ENCODE peak calls at places on chromosomes 7 and 10, in five cellular contexts. E, R, A, H and O are unnamed samples.

GRCh38 chr10:76738991-76739390 is 898.6 kb downstream of the KCNMA1 start:
- DNase-seq in A (no peak), E (no peak), R (no peak), H (no peak), O (no peak)

GRCh38 chr10:3468919-3469638 is 296.5 kb upstream of the PITRM1 start:
- DNase-seq in A (no peak), E (no peak), R (no peak), H (peak), O (no peak)

GRCh38 chr10:89342219-89342966 is 14.6 kb downstream of the IFIT3 start:
- DNase-seq in A (no peak), H (no peak), R (no peak), E (peak), O (no peak)

GRCh38 chr10:80197972-80198591 is 7.3 kb downstream of the ANXA11 start:
- DNase-seq in A (peak), H (no peak), E (no peak), R (no peak), O (no peak)

GRCh38 chr10:124903119-124903518 is 38.8 kb upstream of the ZRANB1 start:
- DNase-seq in R (no peak), A (no peak), H (no peak), E (no peak), O (no peak)

GRCh38 chr7:17101207-17101696 is 197.2 kb upstream of the AHR start:
- DNase-seq in E (no peak), H (no peak), R (no peak), A (no peak), O (no peak)

GRCh38 chr10:103792547-103792946 is 62.8 kb downstream of the SH3PXD2A start:
- DNase-seq in H (no peak), E (no peak), A (no peak), R (no peak), O (no peak)

GRCh38 chr7:68722044-68722443 is 876.2 kb upstream of the AUTS2 start:
- DNase-seq in R (no peak), E (no peak), H (no peak), A (no peak), O (no peak)

GRCh38 chr10:44860811-44861751 is 50.1 kb upstream of the TMEM72 start:
- DNase-seq in A (peak), R (no peak), E (no peak), H (no peak), O (no peak)

GRCh38 chr7:69738396-69738889 is 140.2 kb downstream of the AUTS2 start:
- DNase-seq in A (no peak), R (no peak), H (peak), E (no peak), O (peak)

GRCh38 chr10:97399843-97400545 is 1.1 kb downstream of the RRP12 start:
- DNase-seq in H (no peak), R (no peak), A (no peak), E (peak), O (no peak)

GRCh38 chr7:138917771-138918170 is 63.4 kb downstream of the KIAA1549 start:
- DNase-seq in R (no peak), H (no peak), A (no peak), E (peak), O (no peak)

GRCh38 chr7:151206914-151207313 is 3.4 kb downstream of the H2BK1 start:
- DNase-seq in R (no peak), A (no peak), E (no peak), H (no peak), O (no peak)

GRCh38 chr7:1520574-1521234 is 9.8 kb upstream of the MAFK start:
- DNase-seq in E (no peak), H (no peak), A (no peak), R (no peak), O (no peak)
- TF ChIP-seq CTCF in E (no peak), H (no peak), A (no peak), R (no peak), O (no peak)

GRCh38 chr10:68829494-68829893 is 2.2 kb downstream of the STOX1 start:
- DNase-seq in A (no peak), R (no peak), E (no peak), H (no peak), O (no peak)

GRCh38 chr10:68832596-68832995 is 5.3 kb downstream of the STOX1 start:
- DNase-seq in R (no peak), E (no peak), A (no peak), H (no peak), O (no peak)

GRCh38 chr10:68829952-68830351 is 2.6 kb downstream of the STOX1 start:
- DNase-seq in A (no peak), R (no peak), E (no peak), H (no peak), O (no peak)

GRCh38 chr10:68828833-68829232 is 1.5 kb downstream of the STOX1 start:
- DNase-seq in E (no peak), A (no peak), H (no peak), R (no peak), O (no peak)

DNA sequence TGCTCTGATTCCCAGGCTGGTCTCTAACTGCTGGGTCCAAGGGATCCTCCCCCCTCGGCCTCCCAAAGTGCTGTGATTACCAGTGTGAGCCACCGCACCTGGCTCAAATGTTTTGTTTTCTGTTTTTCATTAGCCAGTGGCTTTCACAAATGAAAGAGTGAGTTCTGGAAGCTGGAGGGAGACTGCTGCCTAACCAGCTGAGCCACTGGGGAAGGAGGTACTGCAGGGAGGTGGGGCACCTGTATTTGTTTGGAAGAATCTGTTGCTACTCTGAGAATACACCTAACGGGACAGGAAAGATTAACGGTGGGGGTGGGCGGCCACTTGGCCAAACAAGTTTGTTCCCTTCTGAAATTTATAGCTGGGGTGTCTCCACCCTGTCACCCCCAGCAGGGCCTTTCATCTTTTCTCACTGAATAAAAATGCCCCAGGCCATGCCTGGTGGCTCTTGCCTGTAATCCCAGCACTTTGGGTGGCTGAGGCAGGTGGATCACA is 4.7 kb downstream of the STOX1 start:
- DNase-seq in H (no peak), E (no peak), A (no peak), R (no peak), O (no peak)
- TF ChIP-seq CTCF in H (no peak), E (no peak), A (no peak), R (no peak), O (no peak)

GRCh38 chr7:44749992-44750391 is 1.3 kb downstream of the ZMIZ2 start:
- DNase-seq in E (no peak), H (no peak), A (no peak), R (no peak), O (no peak)

GRCh38 chr7:44748948-44749731 is 493 bp downstream of the ZMIZ2 start:
- DNase-seq in A (no peak), E (no peak), H (peak), R (no peak), O (peak)

GRCh38 chr7:44750921-44751571 is 2.4 kb downstream of the ZMIZ2 start:
- DNase-seq in R (no peak), H (peak), E (no peak), A (no peak), O (peak)

GRCh38 chr7:44750424-44750823 is 1.8 kb downstream of the ZMIZ2 start:
- DNase-seq in A (no peak), H (no peak), R (no peak), E (no peak), O (no peak)

GRCh38 chr7:44748042-44748947 is at the start of gene ZMIZ2:
- DNase-seq in E (peak), A (no peak), H (peak), R (peak), O (peak)
- TF ChIP-seq CTCF in E (no peak), A (no peak), H (no peak), R (peak), O (no peak)

GRCh38 chr7:1466524-1467271 is 7.4 kb upstream of the MICALL2 start:
- DNase-seq in A (no peak), R (peak), E (no peak), H (no peak), O (no peak)
- TF ChIP-seq CTCF in A (no peak), R (no peak), E (no peak), H (no peak), O (no peak)

GRCh38 chr10:114552050-114552449 is 106.0 kb downstream of the ABLIM1 start:
- DNase-seq in A (no peak), H (no peak), E (no peak), R (no peak), O (no peak)

GRCh38 chr10:114551310-114551972 is 106.6 kb downstream of the ABLIM1 start:
- DNase-seq in H (no peak), E (no peak), A (no peak), R (no peak), O (no peak)

GRCh38 chr10:114547466-114547865 is 110.6 kb downstream of the ABLIM1 start:
- DNase-seq in A (no peak), R (no peak), E (no peak), H (no peak), O (no peak)

GRCh38 chr10:114548662-114549061 is 109.4 kb downstream of the ABLIM1 start:
- DNase-seq in A (no peak), E (no peak), R (no peak), H (no peak), O (no peak)

DNA sequence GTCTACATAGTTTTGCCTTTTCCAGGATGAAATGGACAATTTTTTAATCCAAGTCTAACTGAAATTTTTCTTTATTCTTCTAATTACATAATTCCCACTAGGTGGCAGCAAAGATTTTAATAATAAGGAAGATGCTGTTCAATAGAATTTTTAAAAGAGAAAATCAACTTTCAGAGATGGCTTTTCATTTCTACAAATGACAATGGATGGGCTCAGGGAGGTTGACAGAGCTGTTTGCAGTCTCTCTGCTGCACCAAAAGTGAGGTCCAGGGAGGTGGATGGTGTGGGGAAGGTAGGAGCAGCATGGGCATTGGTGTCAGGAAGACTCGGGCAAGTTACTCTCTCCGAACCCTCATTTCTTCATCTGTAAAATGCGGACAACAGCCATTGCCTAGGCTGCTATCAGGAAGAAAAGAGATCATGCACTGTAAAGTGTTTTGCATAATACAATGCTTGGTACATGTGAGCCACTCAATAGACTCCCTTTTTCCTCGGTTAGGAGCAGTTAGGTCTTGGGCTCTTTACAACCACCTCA is 107.3 kb downstream of the ABLIM1 start:
- DNase-seq in R (no peak), H (no peak), A (no peak), E (no peak), O (no peak)
- TF ChIP-seq CTCF in R (peak), H (peak), A (peak), E (peak), O (peak)

GRCh38 chr10:30826679-30827078 is 197.1 kb upstream of the LYZL2 start:
- DNase-seq in H (no peak), R (no peak), E (no peak), A (no peak), O (no peak)
- TF ChIP-seq CTCF in H (no peak), R (no peak), E (no peak), A (no peak), O (no peak)

DNA sequence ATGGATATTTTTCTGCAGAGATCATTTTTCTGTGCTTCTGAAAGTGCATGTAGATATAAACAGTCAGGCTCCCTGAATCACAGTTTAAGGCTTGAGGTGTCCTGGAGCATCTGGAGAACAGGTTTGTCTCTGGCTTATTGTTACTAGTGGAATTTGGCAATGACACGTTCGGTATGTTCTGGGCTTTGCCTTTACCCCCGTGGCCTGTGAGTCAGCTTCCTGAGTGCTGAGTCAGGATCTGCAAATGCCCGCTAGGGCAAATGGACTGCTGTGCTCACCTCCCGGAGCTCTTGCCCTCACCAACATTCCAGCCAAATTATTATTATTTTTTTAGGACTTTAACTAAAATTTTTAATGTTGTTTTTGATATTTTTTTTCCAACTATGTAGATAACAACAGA is 192.5 kb upstream of the PRSS1 start:
- DNase-seq in A (no peak), H (no peak), R (no peak), E (no peak), O (no peak)
- TF ChIP-seq CTCF in A (no peak), H (no peak), R (no peak), E (no peak), O (no peak)

GRCh38 chr10:11437391-11438241 is 173.8 kb downstream of the USP6NL start:
- DNase-seq in A (peak), H (no peak), R (no peak), E (no peak), O (no peak)

GRCh38 chr10:11433657-11434056 is 177.8 kb downstream of the USP6NL start:
- DNase-seq in E (no peak), H (no peak), R (no peak), A (no peak), O (no peak)

GRCh38 chr10:11430421-11431275 is 180.8 kb downstream of the USP6NL start:
- DNase-seq in E (no peak), A (no peak), R (no peak), H (no peak), O (no peak)

GRCh38 chr10:11435621-11436020 is 175.8 kb downstream of the USP6NL start:
- DNase-seq in H (no peak), A (no peak), R (no peak), E (no peak), O (no peak)

GRCh38 chr10:11434323-11434722 is 177.1 kb downstream of the USP6NL start:
- DNase-seq in E (no peak), H (peak), A (no peak), R (no peak), O (peak)
- TF ChIP-seq CTCF in E (no peak), H (peak), A (no peak), R (no peak), O (peak)